ENCODE peak calls at places on chromosomes 2 and 18, in ten cellular contexts. H is AG08396; L is SK-N-DZ; Z is stimulated activated CD4-positive, alpha-beta T cell treated with anti-CD3 and anti-CD28 coated beads, TNF-alpha, amount 100 ng/mL, for 24 hours; C is amniotic stem cell; S is central memory CD8-positive, alpha-beta T cell; A is A549; J is GM03348; M is NCI-H2107; R is stimulated activated CD8-positive, alpha-beta memory T cell treated with anti-CD3 and anti-CD28 coated beads, Interleukin-2, amount 100 ng/mL, for 48 hours. P is an unnamed sample.

GRCh38 chr2:181456660-181457120 is 496 bp upstream of the ITGA4 start:
- DNase-seq in H (peak; percentile 27), L (peak; percentile 60), Z (no peak), C (no peak), S (peak; percentile 75), A (no peak), J (peak; percentile 21), M (no peak), R (peak; percentile 55), P (no peak)

GRCh38 chr18:46265190-46266156 is 161.3 kb downstream of the HAUS1 start:
- DNase-seq in H (no peak), L (no peak), Z (no peak), C (no peak), S (no peak), A (no peak), J (no peak), M (no peak), R (no peak), P (peak; percentile 53)

GRCh38 chr2:100422320-100422719 is 4.9 kb upstream of the CHST10 start:
- DNase-seq in H (peak; percentile 84), L (peak; percentile 29), Z (no peak), C (no peak), S (no peak), A (peak; percentile 50), J (peak; percentile 70), M (no peak), R (no peak), P (peak; percentile 28)

GRCh38 chr2:219045937-219046550 is 4.7 kb upstream of the CFAP65 start:
- DNase-seq in H (peak; percentile 67), L (no peak), Z (no peak), C (no peak), S (no peak), A (no peak), J (peak; percentile 59), M (no peak), R (no peak), P (peak; percentile 56)

GRCh38 chr18:12009581-12010140 is 28.4 kb downstream of the IMPA2 start:
- DNase-seq in H (no peak), L (no peak), Z (no peak), C (no peak), S (no peak), A (no peak), J (no peak), M (no peak), R (no peak), P (no peak)

GRCh38 chr18:12639990-12640880 is 17.7 kb downstream of the SPIRE1 start:
- DNase-seq in H (peak; percentile 50), L (no peak), Z (no peak), C (peak; percentile 61), S (no peak), A (peak; percentile 81), J (peak; percentile 61), M (no peak), R (no peak), P (peak; percentile 48)

GRCh38 chr18:12862467-12862866 is 21.6 kb downstream of the PTPN2 start:
- DNase-seq in H (no peak), L (no peak), Z (no peak), C (no peak), S (no peak), A (no peak), J (no peak), M (no peak), R (no peak), P (peak; percentile 90)

GRCh38 chr2:164778723-164779122 is 62.9 kb downstream of the COBLL1 start:
- DNase-seq in H (no peak), L (no peak), Z (no peak), C (no peak), S (no peak), A (no peak), J (no peak), M (no peak), R (no peak), P (no peak)

GRCh38 chr2:66440692-66441091 is 5.8 kb downstream of the MEIS1 start:
- DNase-seq in H (no peak), L (no peak), Z (no peak), C (no peak), S (no peak), A (no peak), J (peak; percentile 33), M (no peak), R (no peak), P (no peak)

GRCh38 chr18:72727038-72727690 is 140.6 kb downstream of the NETO1 start:
- DNase-seq in H (no peak), L (no peak), Z (no peak), C (no peak), S (no peak), A (peak; percentile 4), J (no peak), M (no peak), R (no peak), P (no peak)

GRCh38 chr2:157761520-157761919 is 114.6 kb downstream of the ACVR1 start:
- DNase-seq in H (peak; percentile 11), L (no peak), Z (no peak), C (no peak), S (no peak), A (no peak), J (peak; percentile 20), M (no peak), R (no peak), P (no peak)

GRCh38 chr2:239035361-239035814 is 187.5 kb downstream of the TWIST2 start:
- DNase-seq in H (peak; percentile 94), L (peak; percentile 28), Z (peak; percentile 37), C (no peak), S (peak; percentile 36), A (no peak), J (peak; percentile 96), M (peak; percentile 13), R (peak; percentile 45), P (no peak)

GRCh38 chr2:45826889-45827635 is 175.6 kb downstream of the PRKCE start:
- DNase-seq in H (peak; percentile 84), L (no peak), Z (no peak), C (peak; percentile 53), S (no peak), A (no peak), J (peak; percentile 91), M (no peak), R (no peak), P (no peak)

GRCh38 chr2:202883987-202884675 is 12.6 kb upstream of the ICA1L start:
- DNase-seq in H (peak; percentile 11), L (no peak), Z (no peak), C (no peak), S (no peak), A (peak; percentile 14), J (no peak), M (no peak), R (no peak), P (no peak)

GRCh38 chr2:147511491-147511948 is 333.3 kb upstream of the ACVR2A start:
- DNase-seq in H (no peak), L (no peak), Z (no peak), C (no peak), S (no peak), A (no peak), J (peak; percentile 81), M (peak; percentile 30), R (no peak), P (peak; percentile 23)

GRCh38 chr2:218867900-218868299 is 8.3 kb downstream of the WNT6 start:
- DNase-seq in H (no peak), L (no peak), Z (no peak), C (no peak), S (no peak), A (no peak), J (no peak), M (no peak), R (no peak), P (no peak)

GRCh38 chr18:42338683-42339082 is 383.6 kb downstream of the PIK3C3 start:
- DNase-seq in H (no peak), L (no peak), Z (no peak), C (no peak), S (no peak), A (no peak), J (no peak), M (no peak), R (no peak), P (no peak)

GRCh38 chr18:25102657-25103056 is 249.3 kb downstream of the ZNF521 start:
- DNase-seq in H (no peak), L (no peak), Z (no peak), C (no peak), S (no peak), A (peak; percentile 1), J (no peak), M (no peak), R (no peak), P (no peak)

GRCh38 chr2:10871978-10872377 is 39.8 kb upstream of the KCNF1 start:
- DNase-seq in H (no peak), L (no peak), Z (no peak), C (no peak), S (no peak), A (no peak), J (no peak), M (no peak), R (no peak), P (no peak)

GRCh38 chr18:45820144-45820745 is 5.2 kb upstream of the SIGLEC15 start:
- DNase-seq in H (no peak), L (no peak), Z (no peak), C (no peak), S (no peak), A (no peak), J (no peak), M (no peak), R (no peak), P (no peak)

GRCh38 chr2:46241344-46241743 is 55.9 kb upstream of the EPAS1 start:
- DNase-seq in H (no peak), L (no peak), Z (no peak), C (no peak), S (no peak), A (peak; percentile 35), J (no peak), M (no peak), R (no peak), P (peak; percentile 68)

GRCh38 chr2:144659731-144660275 is 139.9 kb upstream of the ZEB2 start:
- DNase-seq in H (no peak), L (no peak), Z (no peak), C (no peak), S (peak; percentile 72), A (peak; percentile 56), J (peak; percentile 71), M (no peak), R (peak; percentile 20), P (peak; percentile 46)

GRCh38 chr18:69752737-69753380 is 194.8 kb downstream of the CD226 start:
- DNase-seq in H (no peak), L (no peak), Z (no peak), C (no peak), S (no peak), A (peak; percentile 17), J (no peak), M (no peak), R (no peak), P (no peak)

GRCh38 chr2:134417968-134418557 is 164.2 kb downstream of the MGAT5 start:
- DNase-seq in H (no peak), L (no peak), Z (no peak), C (no peak), S (no peak), A (no peak), J (no peak), M (no peak), R (no peak), P (no peak)

P was measured in trophoblast cell.